ENCODE peak calls at places on chromosomes 11 and 22, in five cellular contexts. One of them, this sample, is unnamed.

GRCh38 chr11:64750361-64751054 is 6.6 kb upstream of the RASGRP2 start:
- DNase-seq in SK-N-SH: no peak
- DNase-seq in HCT116: no peak
- DNase-seq in neural progenitor cell: no peak
- DNase-seq in PC-3: no peak
- DNase-seq in this sample: no peak

GRCh38 chr11:111833524-111833923 is 37.9 kb downstream of the ALG9 start:
- DNase-seq in PC-3: no peak
- DNase-seq in SK-N-SH: no peak
- DNase-seq in neural progenitor cell: no peak
- DNase-seq in HCT116: no peak
- DNase-seq in this sample: peak; percentile 41

GRCh38 chr11:1559103-1559951 is 12.7 kb downstream of the DUSP8 start:
- DNase-seq in SK-N-SH: peak; percentile 52
- DNase-seq in HCT116: no peak
- DNase-seq in PC-3: peak; percentile 92
- DNase-seq in neural progenitor cell: peak; percentile 63
- DNase-seq in this sample: peak; percentile 89

GRCh38 chr11:6541356-6541755 is 44.3 kb downstream of the DNHD1 start:
- DNase-seq in SK-N-SH: no peak
- DNase-seq in neural progenitor cell: no peak
- DNase-seq in PC-3: no peak
- DNase-seq in HCT116: no peak
- DNase-seq in this sample: no peak

GRCh38 chr22:28837640-28838039 is 37.3 kb upstream of the XBP1 start:
- DNase-seq in SK-N-SH: no peak
- DNase-seq in PC-3: no peak
- DNase-seq in neural progenitor cell: peak; percentile 56
- DNase-seq in HCT116: no peak
- DNase-seq in this sample: no peak

GRCh38 chr11:27020736-27021135 is 19.9 kb upstream of the BBOX1 start:
- DNase-seq in PC-3: no peak
- DNase-seq in neural progenitor cell: no peak
- DNase-seq in SK-N-SH: no peak
- DNase-seq in HCT116: no peak
- DNase-seq in this sample: no peak

GRCh38 chr22:46846154-46846831 is 83.8 kb downstream of the TBC1D22A start:
- DNase-seq in SK-N-SH: no peak
- DNase-seq in neural progenitor cell: no peak
- DNase-seq in PC-3: peak; percentile 65
- DNase-seq in HCT116: no peak
- DNase-seq in this sample: peak; percentile 59

GRCh38 chr11:46801694-46802093 is 44.4 kb downstream of the CKAP5 start:
- DNase-seq in neural progenitor cell: no peak
- DNase-seq in PC-3: no peak
- DNase-seq in HCT116: no peak
- DNase-seq in SK-N-SH: no peak
- DNase-seq in this sample: no peak

GRCh38 chr11:57483570-57483934 is 23.2 kb downstream of the RTN4RL2 start:
- DNase-seq in SK-N-SH: no peak
- DNase-seq in PC-3: no peak
- DNase-seq in neural progenitor cell: no peak
- DNase-seq in HCT116: no peak
- DNase-seq in this sample: no peak

GRCh38 chr11:70481625-70482528 is 83.5 kb downstream of the CTTN start:
- DNase-seq in HCT116: peak; percentile 86
- DNase-seq in PC-3: peak; percentile 94
- DNase-seq in neural progenitor cell: no peak
- DNase-seq in SK-N-SH: no peak
- DNase-seq in this sample: peak; percentile 71

GRCh38 chr11:86758171-86758570 is 42.2 kb upstream of the PRSS23 start:
- DNase-seq in neural progenitor cell: no peak
- DNase-seq in HCT116: no peak
- DNase-seq in PC-3: no peak
- DNase-seq in SK-N-SH: no peak
- DNase-seq in this sample: no peak

GRCh38 chr22:24532075-24532474 is 22.9 kb downstream of the GUCD1 start:
- DNase-seq in neural progenitor cell: no peak
- DNase-seq in SK-N-SH: no peak
- DNase-seq in HCT116: no peak
- DNase-seq in PC-3: no peak
- DNase-seq in this sample: no peak

GRCh38 chr11:74932797-74933196 is 16.1 kb downstream of the XRRA1 start:
- DNase-seq in SK-N-SH: no peak
- DNase-seq in HCT116: no peak
- DNase-seq in neural progenitor cell: no peak
- DNase-seq in PC-3: peak; percentile 93
- DNase-seq in this sample: peak; percentile 63

GRCh38 chr22:31451709-31452571 is 37.7 kb downstream of the EIF4ENIF1 start:
- DNase-seq in neural progenitor cell: peak; percentile 51
- DNase-seq in PC-3: peak; percentile 69
- DNase-seq in SK-N-SH: peak; percentile 27
- DNase-seq in HCT116: peak; percentile 21
- DNase-seq in this sample: peak; percentile 73

GRCh38 chr22:44423556-44423955 is 74.5 kb downstream of the RTL6 start:
- DNase-seq in SK-N-SH: peak; percentile 3
- DNase-seq in HCT116: no peak
- DNase-seq in neural progenitor cell: no peak
- DNase-seq in PC-3: no peak
- DNase-seq in this sample: no peak

GRCh38 chr11:120652705-120653335 is 141.3 kb downstream of the GRIK4 start:
- DNase-seq in neural progenitor cell: peak; percentile 31
- DNase-seq in PC-3: peak; percentile 37
- DNase-seq in HCT116: no peak
- DNase-seq in SK-N-SH: no peak
- DNase-seq in this sample: peak; percentile 19

GRCh38 chr22:20015971-20016733 is 471 bp downstream of the ARVCF start:
- DNase-seq in SK-N-SH: peak; percentile 71
- DNase-seq in PC-3: peak; percentile 12
- DNase-seq in HCT116: no peak
- DNase-seq in neural progenitor cell: peak; percentile 68
- DNase-seq in this sample: peak; percentile 38

GRCh38 chr22:42693055-42693762 is 27.5 kb downstream of the A4GALT start:
- DNase-seq in PC-3: no peak
- DNase-seq in HCT116: no peak
- DNase-seq in SK-N-SH: no peak
- DNase-seq in neural progenitor cell: no peak
- DNase-seq in this sample: no peak

GRCh38 chr22:42691440-42691839 is 29.2 kb downstream of the A4GALT start:
- DNase-seq in neural progenitor cell: no peak
- DNase-seq in PC-3: no peak
- DNase-seq in HCT116: no peak
- DNase-seq in SK-N-SH: no peak
- DNase-seq in this sample: no peak

GRCh38 chr22:42695294-42695693 is 25.4 kb downstream of the A4GALT start:
- DNase-seq in SK-N-SH: no peak
- DNase-seq in PC-3: no peak
- DNase-seq in HCT116: no peak
- DNase-seq in neural progenitor cell: no peak
- DNase-seq in this sample: peak; percentile 14

GRCh38 chr22:42693763-42694683 is 26.6 kb downstream of the A4GALT start:
- DNase-seq in neural progenitor cell: no peak
- DNase-seq in SK-N-SH: no peak
- DNase-seq in HCT116: no peak
- DNase-seq in PC-3: no peak
- DNase-seq in this sample: no peak

GRCh38 chr22:42692239-42693054 is 28.2 kb downstream of the A4GALT start:
- DNase-seq in SK-N-SH: no peak
- DNase-seq in PC-3: no peak
- DNase-seq in neural progenitor cell: no peak
- DNase-seq in HCT116: no peak
- DNase-seq in this sample: no peak
- H2AFZ ChIP-seq in SK-N-SH: no peak overlapping the region
- H2AFZ ChIP-seq in PC-3: no peak overlapping the region
- H2AFZ ChIP-seq in neural progenitor cell: no peak overlapping the region
- H2AFZ ChIP-seq in HCT116: no peak overlapping the region
- H2AFZ ChIP-seq in this sample: no peak overlapping the region

DNA sequence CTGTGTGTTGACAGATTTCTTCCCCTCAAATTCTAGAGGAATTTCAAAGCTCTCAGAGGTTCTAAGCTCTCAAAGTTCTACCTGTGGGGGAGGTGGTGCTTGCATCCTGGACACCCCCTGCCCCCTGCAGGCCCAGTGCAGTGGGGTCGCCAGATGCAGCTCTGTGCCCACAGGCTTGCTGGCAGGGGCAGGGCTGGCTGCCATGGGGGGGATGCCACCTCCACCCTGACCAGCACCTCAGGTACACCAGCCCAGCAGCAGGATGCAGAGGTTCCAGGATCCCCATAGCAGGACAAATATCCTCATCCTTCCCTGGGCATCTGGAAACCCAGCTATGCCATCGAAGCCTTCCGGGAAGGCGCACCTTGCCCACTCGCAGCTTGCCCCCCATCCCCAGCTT is 91.1 kb downstream of the BRD1 start:
- DNase-seq in SK-N-SH: peak; percentile 65
- DNase-seq in PC-3: no peak
- DNase-seq in HCT116: no peak
- DNase-seq in neural progenitor cell: no peak
- DNase-seq in this sample: no peak
- H3K9ac ChIP-seq in SK-N-SH: no peak overlapping the region
- H3K9ac ChIP-seq in PC-3: no peak overlapping the region
- H3K9ac ChIP-seq in HCT116: no peak overlapping the region
- H3K9ac ChIP-seq in neural progenitor cell: no peak overlapping the region
- H3K9ac ChIP-seq in this sample: no peak overlapping the region

GRCh38 chr22:33038131-33038772 is 19.9 kb downstream of the SYN3 start:
- DNase-seq in HCT116: no peak
- DNase-seq in neural progenitor cell: peak; percentile 77
- DNase-seq in PC-3: no peak
- DNase-seq in SK-N-SH: peak; percentile 56
- DNase-seq in this sample: peak; percentile 81

GRCh38 chr22:33038836-33039235 is 19.3 kb downstream of the SYN3 start:
- DNase-seq in neural progenitor cell: no peak
- DNase-seq in HCT116: no peak
- DNase-seq in PC-3: no peak
- DNase-seq in SK-N-SH: no peak
- DNase-seq in this sample: peak; percentile 57

GRCh38 chr22:33034753-33035152 is 23.4 kb downstream of the SYN3 start:
- DNase-seq in SK-N-SH: no peak
- DNase-seq in neural progenitor cell: no peak
- DNase-seq in PC-3: no peak
- DNase-seq in HCT116: no peak
- DNase-seq in this sample: no peak

GRCh38 chr22:33035276-33035863 is 22.8 kb downstream of the SYN3 start:
- DNase-seq in SK-N-SH: no peak
- DNase-seq in neural progenitor cell: no peak
- DNase-seq in HCT116: no peak
- DNase-seq in PC-3: no peak
- DNase-seq in this sample: no peak

DNA sequence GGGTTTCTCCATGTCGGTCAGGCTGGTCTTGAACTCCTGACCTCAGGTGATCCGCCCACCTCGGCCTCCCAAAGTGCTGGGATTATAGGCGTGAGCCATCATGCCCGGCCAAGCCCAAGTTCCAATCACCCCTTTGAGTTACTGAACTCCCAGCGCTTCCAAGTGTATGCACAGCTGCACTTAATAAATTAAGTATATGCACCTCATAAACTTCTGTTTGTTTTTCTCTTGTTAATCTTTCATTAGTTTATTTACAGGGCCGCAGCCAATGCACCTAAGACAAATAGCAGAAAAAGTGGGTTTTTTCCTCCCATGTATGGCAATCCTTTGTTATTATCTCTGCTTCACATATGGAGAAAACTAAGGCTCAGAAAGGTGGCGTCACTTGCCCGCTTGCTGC is 21.3 kb downstream of the SYN3 start:
- DNase-seq in HCT116: no peak
- DNase-seq in neural progenitor cell: no peak
- DNase-seq in PC-3: no peak
- DNase-seq in SK-N-SH: no peak
- DNase-seq in this sample: no peak
- TF ChIP-seq EZH2phosphoT487 in HCT116: no peak
- TF ChIP-seq EZH2phosphoT487 in neural progenitor cell: no peak
- TF ChIP-seq EZH2phosphoT487 in PC-3: no peak
- TF ChIP-seq EZH2phosphoT487 in SK-N-SH: no peak
- TF ChIP-seq EZH2phosphoT487 in this sample: no peak

GRCh38 chr22:49850021-49850911 is 3.4 kb upstream of the ZBED4 start:
- DNase-seq in SK-N-SH: no peak
- DNase-seq in HCT116: no peak
- DNase-seq in neural progenitor cell: no peak
- DNase-seq in PC-3: no peak
- DNase-seq in this sample: no peak
- H2AFZ ChIP-seq in SK-N-SH: no peak overlapping the region
- H2AFZ ChIP-seq in HCT116: no peak overlapping the region
- H2AFZ ChIP-seq in neural progenitor cell: peak overlapping the region; percentile 76
- H2AFZ ChIP-seq in PC-3: no peak overlapping the region
- H2AFZ ChIP-seq in this sample: no peak overlapping the region

DNA sequence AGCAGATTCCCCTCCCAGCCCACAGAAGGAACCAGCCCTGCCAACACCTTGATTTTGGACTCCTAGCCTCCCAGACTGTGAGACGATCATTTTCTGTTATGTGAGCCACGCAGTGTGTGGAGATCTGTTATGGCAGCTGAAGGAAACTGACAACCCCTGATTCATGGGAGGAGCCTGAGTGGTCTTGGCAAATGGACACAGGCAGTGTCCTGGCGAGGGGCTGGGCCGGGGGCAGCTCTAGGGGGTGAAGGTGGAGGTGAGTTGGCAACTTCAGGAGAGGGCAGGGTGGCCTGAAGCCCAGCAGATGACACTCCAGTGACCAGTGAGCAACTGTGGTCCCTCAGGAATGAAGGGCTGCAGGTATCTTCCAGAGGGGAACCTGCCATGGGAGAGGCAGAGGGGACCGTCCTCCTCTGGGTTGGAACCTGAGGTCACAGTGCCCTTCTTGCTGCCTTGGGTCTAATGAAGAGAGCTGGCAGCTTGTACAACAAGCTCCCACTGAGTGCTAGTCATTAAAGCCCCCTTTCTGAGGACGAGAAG is 82.7 kb downstream of the CSNK2A3 start:
- DNase-seq in HCT116: no peak
- DNase-seq in PC-3: no peak
- DNase-seq in SK-N-SH: no peak
- DNase-seq in neural progenitor cell: no peak
- DNase-seq in this sample: no peak
- H3K9ac ChIP-seq in HCT116: no peak overlapping the region
- H3K9ac ChIP-seq in PC-3: no peak overlapping the region
- H3K9ac ChIP-seq in SK-N-SH: no peak overlapping the region
- H3K9ac ChIP-seq in neural progenitor cell: no peak overlapping the region
- H3K9ac ChIP-seq in this sample: no peak overlapping the region

DNA sequence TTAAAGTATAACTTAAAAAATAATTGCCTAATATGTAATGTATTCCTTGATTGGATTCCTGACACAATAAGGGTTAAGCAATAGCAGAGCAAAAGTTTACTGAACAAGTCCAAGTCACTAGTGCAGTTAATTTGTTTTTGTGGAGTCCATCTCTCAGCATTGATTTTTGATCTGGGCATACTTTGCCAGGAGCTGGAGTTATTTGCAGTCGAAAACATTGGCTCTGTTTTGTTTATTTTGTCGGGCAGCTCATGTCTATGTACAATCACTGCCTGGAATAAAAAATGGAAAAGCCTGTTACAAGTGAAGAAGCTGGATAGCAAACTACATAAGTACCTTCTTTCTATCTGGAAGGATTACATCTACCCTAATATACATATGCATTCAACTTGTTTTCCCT is 625.2 kb downstream of the CNTN5 start:
- DNase-seq in PC-3: no peak
- DNase-seq in HCT116: no peak
- DNase-seq in SK-N-SH: no peak
- DNase-seq in neural progenitor cell: no peak
- DNase-seq in this sample: no peak
- TF ChIP-seq EZH2phosphoT487 in PC-3: no peak
- TF ChIP-seq EZH2phosphoT487 in HCT116: no peak
- TF ChIP-seq EZH2phosphoT487 in SK-N-SH: no peak
- TF ChIP-seq EZH2phosphoT487 in neural progenitor cell: no peak
- TF ChIP-seq EZH2phosphoT487 in this sample: no peak